ENCODE peak calls at places on chromosomes 4 and X, in six cellular contexts. One of them, this sample, is unnamed.

GRCh38 chr4:58301384-58301783 is 1191.2 kb upstream of the IGFBP7 start:
- DNase-seq in fibroblast of mammary gland: no peak
- DNase-seq in NCI-H774: no peak
- DNase-seq in stimulated activated CD4-positive, alpha-beta T cell treated with anti-CD3 and anti-CD28 coated beads, Interleukin-4, amount 100 ng/mL, for 1 hour: no peak
- DNase-seq in stimulated activated naive CD8-positive, alpha-beta T cell treated with anti-CD3 and anti-CD28 coated beads, Interleukin-15, Interleukin-2, amounts not matched to agents 100 U/mL and 50 U/mL, for 24 hours: no peak
- DNase-seq in brain microvascular endothelial cell: no peak
- DNase-seq in this sample: no peak

GRCh38 chr4:108636246-108636645 is 14.2 kb upstream of the OSTC start:
- DNase-seq in stimulated activated CD4-positive, alpha-beta T cell treated with anti-CD3 and anti-CD28 coated beads, Interleukin-4, amount 100 ng/mL, for 1 hour: no peak
- DNase-seq in stimulated activated naive CD8-positive, alpha-beta T cell treated with anti-CD3 and anti-CD28 coated beads, Interleukin-15, Interleukin-2, amounts not matched to agents 100 U/mL and 50 U/mL, for 24 hours: no peak
- DNase-seq in NCI-H774: no peak
- DNase-seq in brain microvascular endothelial cell: no peak
- DNase-seq in fibroblast of mammary gland: peak
- DNase-seq in this sample: no peak

GRCh38 chr4:77193511-77194236 is 36.7 kb downstream of the CCNG2 start:
- DNase-seq in stimulated activated CD4-positive, alpha-beta T cell treated with anti-CD3 and anti-CD28 coated beads, Interleukin-4, amount 100 ng/mL, for 1 hour: peak
- DNase-seq in brain microvascular endothelial cell: no peak
- DNase-seq in NCI-H774: no peak
- DNase-seq in stimulated activated naive CD8-positive, alpha-beta T cell treated with anti-CD3 and anti-CD28 coated beads, Interleukin-15, Interleukin-2, amounts not matched to agents 100 U/mL and 50 U/mL, for 24 hours: peak
- DNase-seq in fibroblast of mammary gland: no peak
- DNase-seq in this sample: peak

GRCh38 chr4:118175506-118175905 is 141.2 kb downstream of the NDST3 start:
- DNase-seq in fibroblast of mammary gland: no peak
- DNase-seq in stimulated activated CD4-positive, alpha-beta T cell treated with anti-CD3 and anti-CD28 coated beads, Interleukin-4, amount 100 ng/mL, for 1 hour: no peak
- DNase-seq in stimulated activated naive CD8-positive, alpha-beta T cell treated with anti-CD3 and anti-CD28 coated beads, Interleukin-15, Interleukin-2, amounts not matched to agents 100 U/mL and 50 U/mL, for 24 hours: no peak
- DNase-seq in brain microvascular endothelial cell: no peak
- DNase-seq in NCI-H774: no peak
- DNase-seq in this sample: no peak

GRCh38 chr4:147461161-147461560 is 19.7 kb upstream of the EDNRA start:
- DNase-seq in NCI-H774: no peak
- DNase-seq in brain microvascular endothelial cell: no peak
- DNase-seq in fibroblast of mammary gland: peak
- DNase-seq in stimulated activated naive CD8-positive, alpha-beta T cell treated with anti-CD3 and anti-CD28 coated beads, Interleukin-15, Interleukin-2, amounts not matched to agents 100 U/mL and 50 U/mL, for 24 hours: no peak
- DNase-seq in stimulated activated CD4-positive, alpha-beta T cell treated with anti-CD3 and anti-CD28 coated beads, Interleukin-4, amount 100 ng/mL, for 1 hour: no peak
- DNase-seq in this sample: no peak

GRCh38 chr4:185143596-185143969 is 517 bp downstream of the SLC25A4 start:
- DNase-seq in stimulated activated naive CD8-positive, alpha-beta T cell treated with anti-CD3 and anti-CD28 coated beads, Interleukin-15, Interleukin-2, amounts not matched to agents 100 U/mL and 50 U/mL, for 24 hours: peak
- DNase-seq in stimulated activated CD4-positive, alpha-beta T cell treated with anti-CD3 and anti-CD28 coated beads, Interleukin-4, amount 100 ng/mL, for 1 hour: peak
- DNase-seq in NCI-H774: no peak
- DNase-seq in brain microvascular endothelial cell: no peak
- DNase-seq in fibroblast of mammary gland: no peak
- DNase-seq in this sample: peak

GRCh38 chr4:173301518-173302201 is 32.5 kb downstream of the HMGB2 start:
- DNase-seq in NCI-H774: no peak
- DNase-seq in brain microvascular endothelial cell: peak
- DNase-seq in stimulated activated CD4-positive, alpha-beta T cell treated with anti-CD3 and anti-CD28 coated beads, Interleukin-4, amount 100 ng/mL, for 1 hour: no peak
- DNase-seq in stimulated activated naive CD8-positive, alpha-beta T cell treated with anti-CD3 and anti-CD28 coated beads, Interleukin-15, Interleukin-2, amounts not matched to agents 100 U/mL and 50 U/mL, for 24 hours: no peak
- DNase-seq in fibroblast of mammary gland: peak
- DNase-seq in this sample: no peak

GRCh38 chr4:136319789-136320470 is 1212.4 kb downstream of the PCDH18 start:
- DNase-seq in fibroblast of mammary gland: no peak
- DNase-seq in brain microvascular endothelial cell: peak
- DNase-seq in stimulated activated CD4-positive, alpha-beta T cell treated with anti-CD3 and anti-CD28 coated beads, Interleukin-4, amount 100 ng/mL, for 1 hour: no peak
- DNase-seq in NCI-H774: no peak
- DNase-seq in stimulated activated naive CD8-positive, alpha-beta T cell treated with anti-CD3 and anti-CD28 coated beads, Interleukin-15, Interleukin-2, amounts not matched to agents 100 U/mL and 50 U/mL, for 24 hours: no peak
- DNase-seq in this sample: no peak

GRCh38 chrX:30570505-30570904 is 7.1 kb downstream of the TASL start:
- DNase-seq in fibroblast of mammary gland: peak
- DNase-seq in NCI-H774: peak
- DNase-seq in stimulated activated naive CD8-positive, alpha-beta T cell treated with anti-CD3 and anti-CD28 coated beads, Interleukin-15, Interleukin-2, amounts not matched to agents 100 U/mL and 50 U/mL, for 24 hours: no peak
- DNase-seq in brain microvascular endothelial cell: peak
- DNase-seq in stimulated activated CD4-positive, alpha-beta T cell treated with anti-CD3 and anti-CD28 coated beads, Interleukin-4, amount 100 ng/mL, for 1 hour: no peak
- DNase-seq in this sample: no peak

GRCh38 chrX:56233682-56234081 is 1.5 kb downstream of the KLF8 start:
- DNase-seq in NCI-H774: no peak
- DNase-seq in fibroblast of mammary gland: peak
- DNase-seq in brain microvascular endothelial cell: no peak
- DNase-seq in stimulated activated CD4-positive, alpha-beta T cell treated with anti-CD3 and anti-CD28 coated beads, Interleukin-4, amount 100 ng/mL, for 1 hour: no peak
- DNase-seq in stimulated activated naive CD8-positive, alpha-beta T cell treated with anti-CD3 and anti-CD28 coated beads, Interleukin-15, Interleukin-2, amounts not matched to agents 100 U/mL and 50 U/mL, for 24 hours: peak
- DNase-seq in this sample: peak

GRCh38 chrX:18596096-18596495 is 75.8 kb downstream of the RS1 start:
- DNase-seq in brain microvascular endothelial cell: no peak
- DNase-seq in NCI-H774: no peak
- DNase-seq in stimulated activated naive CD8-positive, alpha-beta T cell treated with anti-CD3 and anti-CD28 coated beads, Interleukin-15, Interleukin-2, amounts not matched to agents 100 U/mL and 50 U/mL, for 24 hours: no peak
- DNase-seq in stimulated activated CD4-positive, alpha-beta T cell treated with anti-CD3 and anti-CD28 coated beads, Interleukin-4, amount 100 ng/mL, for 1 hour: no peak
- DNase-seq in fibroblast of mammary gland: no peak
- DNase-seq in this sample: no peak

GRCh38 chrX:141902366-141902765 is 1.3 kb upstream of the MAGEC1 start:
- DNase-seq in brain microvascular endothelial cell: no peak
- DNase-seq in stimulated activated naive CD8-positive, alpha-beta T cell treated with anti-CD3 and anti-CD28 coated beads, Interleukin-15, Interleukin-2, amounts not matched to agents 100 U/mL and 50 U/mL, for 24 hours: no peak
- DNase-seq in NCI-H774: no peak
- DNase-seq in fibroblast of mammary gland: no peak
- DNase-seq in stimulated activated CD4-positive, alpha-beta T cell treated with anti-CD3 and anti-CD28 coated beads, Interleukin-4, amount 100 ng/mL, for 1 hour: no peak
- DNase-seq in this sample: no peak

GRCh38 chr4:8441499-8442091 is 1.0 kb downstream of the TRMT44 start:
- DNase-seq in stimulated activated naive CD8-positive, alpha-beta T cell treated with anti-CD3 and anti-CD28 coated beads, Interleukin-15, Interleukin-2, amounts not matched to agents 100 U/mL and 50 U/mL, for 24 hours: no peak
- DNase-seq in brain microvascular endothelial cell: no peak
- DNase-seq in fibroblast of mammary gland: no peak
- DNase-seq in NCI-H774: no peak
- DNase-seq in stimulated activated CD4-positive, alpha-beta T cell treated with anti-CD3 and anti-CD28 coated beads, Interleukin-4, amount 100 ng/mL, for 1 hour: no peak
- DNase-seq in this sample: no peak

GRCh38 chr4:76748649-76749048 is 149.3 kb downstream of the SOWAHB start:
- DNase-seq in brain microvascular endothelial cell: peak
- DNase-seq in stimulated activated CD4-positive, alpha-beta T cell treated with anti-CD3 and anti-CD28 coated beads, Interleukin-4, amount 100 ng/mL, for 1 hour: no peak
- DNase-seq in stimulated activated naive CD8-positive, alpha-beta T cell treated with anti-CD3 and anti-CD28 coated beads, Interleukin-15, Interleukin-2, amounts not matched to agents 100 U/mL and 50 U/mL, for 24 hours: peak
- DNase-seq in fibroblast of mammary gland: peak
- DNase-seq in NCI-H774: peak
- DNase-seq in this sample: no peak

GRCh38 chr4:78939667-78940008 is 400 bp upstream of the PAQR3 start:
- DNase-seq in NCI-H774: no peak
- DNase-seq in fibroblast of mammary gland: no peak
- DNase-seq in stimulated activated naive CD8-positive, alpha-beta T cell treated with anti-CD3 and anti-CD28 coated beads, Interleukin-15, Interleukin-2, amounts not matched to agents 100 U/mL and 50 U/mL, for 24 hours: no peak
- DNase-seq in stimulated activated CD4-positive, alpha-beta T cell treated with anti-CD3 and anti-CD28 coated beads, Interleukin-4, amount 100 ng/mL, for 1 hour: no peak
- DNase-seq in brain microvascular endothelial cell: no peak
- DNase-seq in this sample: no peak